ENCODE peak calls at places on chromosomes 2 and 18, in four cellular contexts. X, L, E and U are unnamed samples. For H3K27me3, the result is how much of the 10 kb centered on the place peaks cover.

GRCh38 chr2:227010433-227010832 is 153.6 kb downstream of the COL4A4 start:
- DNase-seq in E (no peak), L (no peak), X (no peak), U (no peak)

GRCh38 chr2:241636983-241637232 is at the start of gene THAP4:
- DNase-seq in L (no peak), E (no peak), X (no peak), U (no peak)

GRCh38 chr2:158713523-158714138 is 81.5 kb upstream of the DAPL1 start:
- DNase-seq in X (no peak), E (no peak), L (no peak), U (no peak)

GRCh38 chr2:63788070-63788469 is 53.6 kb upstream of the UGP2 start:
- DNase-seq in E (no peak), L (no peak), X (no peak), U (no peak)

GRCh38 chr2:64819774-64820688 is 166.3 kb upstream of the SERTAD2 start:
- DNase-seq in L (peak), E (no peak), X (no peak), U (no peak)

GRCh38 chr2:240250985-240251847 is 110.8 kb upstream of the OTOS start:
- DNase-seq in E (peak), X (no peak), L (no peak), U (no peak)

GRCh38 chr2:181466661-181467576 is 9.7 kb downstream of the ITGA4 start:
- DNase-seq in E (peak), L (no peak), X (no peak), U (peak)

GRCh38 chr2:88307817-88308216 is 137.7 kb downstream of the THNSL2 start:
- DNase-seq in L (no peak), E (peak), X (peak), U (peak)

GRCh38 chr2:66301073-66301766 is 133.7 kb upstream of the MEIS1 start:
- DNase-seq in L (no peak), X (no peak), E (no peak), U (no peak)

GRCh38 chr18:40877096-40877495 is 1077.9 kb upstream of the PIK3C3 start:
- DNase-seq in E (no peak), L (no peak), X (no peak), U (no peak)

GRCh38 chr2:73225513-73226360 is 7.3 kb downstream of the PRADC1 start:
- DNase-seq in E (no peak), X (no peak), L (no peak), U (no peak)

GRCh38 chr2:158529379-158530110 is 72.8 kb downstream of the PKP4 start:
- DNase-seq in L (no peak), E (no peak), X (no peak), U (no peak)

GRCh38 chr2:201860541-201861154 is 54.3 kb downstream of the CDK15 start:
- DNase-seq in X (peak), E (peak), L (peak), U (peak)

GRCh38 chr2:64504774-64505720 is 19.1 kb upstream of the AFTPH start:
- DNase-seq in L (no peak), X (no peak), E (no peak), U (no peak)

GRCh38 chr18:47413327-47413726 is 161.9 kb upstream of the SKOR2 start:
- DNase-seq in E (no peak), X (no peak), L (no peak), U (no peak)

DNA sequence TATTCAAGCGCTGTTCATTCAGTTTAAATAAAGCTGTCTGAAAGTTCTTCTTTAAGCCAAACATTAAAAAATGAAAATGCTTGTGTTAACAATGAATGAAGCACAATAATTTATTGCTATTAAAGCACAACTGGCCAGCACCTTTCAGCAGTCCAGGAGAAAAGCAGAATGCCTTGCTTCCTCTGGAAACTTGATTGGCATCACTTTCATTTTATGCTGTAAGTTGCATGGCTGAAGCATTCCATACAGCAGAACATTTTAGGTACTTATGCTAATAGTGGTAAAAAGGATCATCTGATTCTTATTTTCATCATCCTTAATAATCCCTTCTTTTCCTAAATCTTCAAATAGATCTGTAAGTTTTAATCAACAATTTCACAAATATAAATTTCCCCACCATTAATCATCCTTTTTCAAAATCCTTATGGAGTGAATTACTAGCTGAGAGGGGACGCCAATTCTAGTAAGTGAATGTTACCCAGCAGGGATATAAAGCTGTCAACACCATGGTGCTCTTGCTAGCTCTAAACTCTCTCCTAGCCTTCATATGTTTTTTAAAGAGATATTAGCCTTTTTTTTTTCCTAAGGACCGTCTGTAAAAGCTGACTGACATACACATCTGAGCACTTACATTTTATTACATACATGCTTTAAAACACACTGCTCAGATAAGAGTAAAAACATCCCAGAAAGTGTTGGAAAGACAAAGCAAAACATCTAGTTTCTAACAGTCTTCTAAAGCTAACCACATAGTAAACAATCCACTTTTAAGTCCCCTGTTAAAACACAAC is 5.3 kb downstream of the SATB2 start:
- DNase-seq in L (no peak), X (no peak), E (no peak), U (no peak)
- TF ChIP-seq SUZ12 in L (no peak), X (no peak), E (no peak), U (no peak)

GRCh38 chr2:161954103-161954502 is 119.9 kb downstream of the DPP4 start:
- DNase-seq in E (no peak), L (no peak), X (no peak), U (no peak)
- H3K27me3 ChIP-seq in E (under half), L (under half), X (under half), U (under half)

DNA sequence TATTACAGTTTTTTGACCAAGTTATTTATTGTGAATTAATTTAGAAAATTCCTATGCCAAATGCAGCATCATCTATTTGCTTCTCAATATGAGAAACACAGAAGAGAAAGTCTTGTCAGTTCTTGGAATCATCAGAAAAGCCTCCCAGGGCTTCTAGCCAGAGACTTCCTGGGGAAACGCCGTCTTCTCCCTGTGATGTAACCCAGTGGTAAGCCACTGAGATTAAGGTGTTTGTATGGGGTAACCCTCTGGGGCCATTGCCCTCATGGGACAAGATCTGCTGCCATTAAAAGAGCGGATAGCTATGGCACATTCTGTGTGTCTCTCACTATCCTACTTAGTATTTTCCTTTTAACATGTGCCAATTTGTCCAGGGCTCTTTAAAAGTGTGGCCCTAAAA is 28.0 kb downstream of the ANKRD29 start:
- DNase-seq in L (no peak), X (no peak), E (no peak), U (no peak)
- TF ChIP-seq SUZ12 in L (no peak), X (no peak), E (no peak), U (no peak)

GRCh38 chr2:168742258-168742932 is 60.0 kb upstream of the NOSTRIN start:
- DNase-seq in L (no peak), E (no peak), X (no peak), U (no peak)
- H3K27me3 ChIP-seq in L (under half), E (under half), X (under half), U (under half)

GRCh38 chr2:122737429-122738077 is 982.1 kb downstream of the TSN start:
- DNase-seq in E (no peak), L (peak), X (no peak), U (no peak)
- TF ChIP-seq SUZ12 in E (no peak), L (no peak), X (no peak), U (no peak)